ENCODE peak calls at places on chromosomes 5 and 9, in four cellular contexts. Y is HepG2, S is K562, F is WTC11. E is an unnamed sample.

GRCh38 chr5:175230299-175230698 is 213.7 kb downstream of the DRD1 start:
- DNase-seq in F (no peak), S (no peak), Y (no peak), E (no peak)

GRCh38 chr9:112112519-112112918 is 62.6 kb downstream of the SUSD1 start:
- DNase-seq in Y (no peak), F (no peak), S (no peak), E (no peak)

GRCh38 chr5:13814293-13814692 is 130.2 kb downstream of the DNAH5 start:
- DNase-seq in F (no peak), S (no peak), Y (no peak), E (no peak)

GRCh38 chr9:126615251-126615790 is 1.6 kb downstream of the LMX1B start:
- DNase-seq in F (peak; percentile 42), Y (peak; percentile 21), S (no peak), E (no peak)

GRCh38 chr5:144774247-144774646 is 603.6 kb downstream of the KCTD16 start:
- DNase-seq in Y (no peak), S (no peak), F (no peak), E (no peak)

GRCh38 chr5:135266301-135266630 is 132.8 kb downstream of the MACROH2A1 start:
- DNase-seq in S (no peak), Y (no peak), F (no peak), E (no peak)

GRCh38 chr9:4305065-4305481 is 5.2 kb upstream of the GLIS3 start:
- DNase-seq in Y (peak; percentile 90), S (no peak), F (no peak), E (no peak)

GRCh38 chr9:77588319-77588937 is 59.7 kb downstream of the GNA14 start:
- DNase-seq in S (no peak), Y (no peak), F (no peak), E (no peak)

GRCh38 chr9:87179556-87180340 is 232.4 kb upstream of the GAS1 start:
- DNase-seq in F (no peak), S (no peak), Y (no peak), E (no peak)

DNA sequence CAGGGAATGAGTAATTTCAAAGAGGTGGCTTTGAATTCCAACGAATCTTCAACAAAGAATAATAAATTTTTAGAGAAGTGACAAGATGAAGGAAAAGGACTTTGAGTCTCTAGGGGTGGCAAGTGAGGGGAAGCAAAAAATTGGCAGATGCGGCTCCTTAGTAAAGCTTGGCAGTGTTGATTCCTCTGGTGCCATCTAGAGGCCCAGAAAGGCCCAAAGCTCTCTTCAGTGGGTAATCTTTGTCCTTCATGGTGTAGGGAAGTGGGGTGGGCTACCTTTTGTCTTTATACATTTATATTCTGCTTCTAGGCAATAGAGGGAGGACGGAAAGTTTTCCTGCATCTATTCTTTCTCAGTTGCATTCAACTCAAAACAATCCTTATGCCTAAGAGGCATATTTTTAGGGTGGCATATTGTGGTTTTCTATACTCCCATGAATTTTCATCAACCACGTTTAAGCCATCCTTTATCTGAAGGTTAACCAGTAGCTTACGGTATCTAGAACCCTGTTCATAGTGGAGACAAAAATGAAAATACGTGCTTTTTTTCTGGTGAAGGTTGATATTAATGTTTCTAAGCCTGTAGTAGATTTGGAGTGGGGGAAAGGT is 17.5 kb upstream of the ROPN1L start:
- DNase-seq in S (no peak), Y (peak; percentile 13), F (peak; percentile 34), E (peak; percentile 28)
- TF ChIP-seq ELF4 in S (no peak), Y (no peak), F (no peak), E (no peak)

GRCh38 chr5:142428036-142428772 is 103.4 kb upstream of the SPRY4 start:
- DNase-seq in Y (no peak), F (no peak), S (no peak), E (no peak)
- TF ChIP-seq ELF4 in Y (no peak), F (no peak), S (no peak), E (no peak)

GRCh38 chr5:97986069-97986468 is 787.4 kb upstream of the RGMB start:
- DNase-seq in Y (no peak), S (no peak), F (no peak), E (no peak)
- TF ChIP-seq ELF4 in Y (no peak), S (no peak), F (no peak), E (no peak)

GRCh38 chr5:116371935-116372334 is 202.7 kb downstream of the SEMA6A start:
- DNase-seq in Y (peak; percentile 30), F (no peak), S (no peak), E (no peak)
- TF ChIP-seq ELF4 in Y (no peak), F (no peak), S (no peak), E (no peak)

DNA sequence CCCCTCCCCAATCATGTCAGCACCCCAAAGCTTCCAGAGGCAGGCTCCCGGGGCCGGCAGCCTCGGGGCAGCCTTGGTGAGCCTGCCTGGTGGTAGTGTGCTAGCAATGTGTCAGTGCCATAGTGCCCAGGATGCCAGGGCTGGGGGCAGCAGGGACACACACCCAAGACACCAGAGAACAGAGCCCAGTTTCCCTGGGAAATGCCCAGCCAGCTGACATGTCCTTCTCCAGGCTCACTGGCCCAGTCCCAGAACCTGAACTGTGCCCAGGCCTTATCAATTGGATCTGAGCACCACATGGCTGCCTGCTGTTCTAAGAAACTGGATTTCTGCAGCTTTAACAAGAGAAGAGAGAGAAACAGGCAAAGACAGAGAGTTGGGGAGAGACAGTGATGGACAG is 74.9 kb upstream of the LRRTM2 start:
- DNase-seq in Y (no peak), F (no peak), S (no peak), E (no peak)
- TF ChIP-seq ELF4 in Y (no peak), F (no peak), S (no peak), E (no peak)

DNA sequence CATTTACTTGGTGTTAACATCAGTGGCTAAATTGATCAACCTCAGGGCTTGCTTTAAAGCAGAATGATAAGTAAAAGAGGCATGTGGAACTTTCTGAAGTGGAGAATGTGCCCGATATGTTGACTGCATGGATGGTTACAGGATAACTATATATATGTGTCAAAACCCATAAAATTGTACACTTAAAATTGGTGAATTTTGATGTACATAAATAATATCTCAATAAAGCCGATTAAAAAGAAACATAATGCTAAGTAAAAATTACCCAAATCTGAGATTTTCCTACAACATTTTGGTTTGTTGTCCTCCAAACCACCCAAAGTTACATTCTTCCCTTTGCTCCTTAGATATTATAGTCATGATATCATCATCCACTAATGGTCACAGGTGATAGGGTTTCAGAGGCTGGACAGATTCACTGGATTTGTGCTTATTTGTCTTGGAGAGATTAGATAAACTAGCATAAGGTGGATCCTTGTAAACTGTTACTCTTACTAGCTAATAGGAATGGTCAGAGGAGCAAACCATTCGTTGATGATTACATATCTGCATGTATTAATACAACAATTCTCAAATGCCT is 119.7 kb upstream of the RPS23 start:
- DNase-seq in F (no peak), Y (no peak), S (no peak), E (no peak)
- TF ChIP-seq ELF4 in F (no peak), Y (no peak), S (no peak), E (no peak)

E was measured in HEK293T.